ENCODE peak calls at places on chromosomes 2 and 18, in ten cellular contexts. U, F, W, Q, J, E, B, X, Y and O are unnamed samples.

GRCh38 chr2:110748489-110748867 is 16.1 kb downstream of the ACOXL start:
- DNase-seq in Y (no peak), J (no peak), B (no peak), W (no peak), F (no peak), U (no peak), X (no peak), Q (peak; percentile 11), E (no peak), O (no peak)

GRCh38 chr2:12549641-12550040 is 167.1 kb upstream of the TRIB2 start:
- DNase-seq in E (no peak), W (no peak), Y (no peak), B (no peak), F (no peak), X (no peak), J (no peak), Q (peak; percentile 63), U (no peak), O (no peak)

GRCh38 chr18:34493099-34493544 is 217.0 kb upstream of the DTNA start:
- DNase-seq in F (peak; percentile 35), W (peak; percentile 76), J (peak; percentile 87), X (no peak), U (peak; percentile 83), E (peak; percentile 93), B (peak; percentile 63), Y (peak; percentile 79), Q (peak; percentile 58), O (peak; percentile 51)

GRCh38 chr18:44198296-44199284 is 482.1 kb upstream of the SETBP1 start:
- DNase-seq in F (no peak), E (no peak), Y (no peak), W (no peak), J (no peak), B (no peak), U (no peak), X (no peak), Q (no peak), O (no peak)

GRCh38 chr2:28970464-28971160 is 10.5 kb upstream of the TOGARAM2 start:
- DNase-seq in Q (no peak), Y (no peak), E (no peak), X (no peak), F (no peak), B (no peak), J (no peak), U (no peak), W (no peak), O (peak; percentile 53)

GRCh38 chr2:242065456-242065855 is 195.9 kb downstream of the RTP5 start:
- DNase-seq in U (no peak), W (no peak), X (no peak), J (no peak), E (no peak), B (no peak), Q (no peak), Y (no peak), F (no peak), O (no peak)

GRCh38 chr2:46375566-46376125 is 78.4 kb downstream of the EPAS1 start:
- DNase-seq in U (no peak), E (no peak), X (no peak), Q (no peak), W (no peak), F (peak; percentile 7), B (no peak), J (no peak), Y (no peak), O (no peak)

GRCh38 chr2:204840504-204840903 is 295.2 kb downstream of the PARD3B start:
- DNase-seq in X (no peak), Q (no peak), J (no peak), Y (no peak), E (no peak), F (no peak), U (no peak), B (no peak), W (no peak), O (no peak)

GRCh38 chr2:108621087-108621559 is 86.9 kb downstream of the LIMS1 start:
- DNase-seq in J (peak; percentile 69), W (no peak), U (no peak), X (peak; percentile 71), F (no peak), Q (peak; percentile 46), E (peak; percentile 69), B (no peak), Y (peak; percentile 91), O (peak; percentile 56)

GRCh38 chr18:28175047-28175929 is 1.6 kb downstream of the CDH2 start:
- DNase-seq in J (peak; percentile 44), W (peak; percentile 53), X (no peak), U (peak; percentile 72), Q (peak; percentile 42), Y (peak; percentile 78), E (no peak), B (no peak), F (no peak), O (no peak)

GRCh38 chr2:188450740-188451480 is 159.2 kb downstream of the GULP1 start:
- DNase-seq in X (no peak), Q (peak; percentile 47), Y (no peak), E (no peak), F (no peak), U (no peak), J (no peak), B (no peak), W (no peak), O (no peak)

GRCh38 chr2:37843554-37843953 is 81.5 kb upstream of the RMDN2 start:
- DNase-seq in Y (no peak), W (no peak), Q (peak; percentile 75), F (no peak), B (no peak), J (no peak), X (no peak), E (no peak), U (no peak), O (no peak)

GRCh38 chr18:56269958-56270357 is 368.4 kb downstream of the TXNL1 start:
- DNase-seq in U (no peak), Q (no peak), J (no peak), B (no peak), F (no peak), Y (no peak), X (no peak), W (no peak), E (no peak), O (no peak)

GRCh38 chr2:105237045-105237765 is 4.3 kb upstream of the GPR45 start:
- DNase-seq in Y (no peak), U (no peak), J (peak; percentile 28), X (no peak), B (no peak), F (no peak), E (no peak), Q (no peak), W (no peak), O (no peak)

GRCh38 chr18:79625195-79625923 is 54.2 kb upstream of the CTDP1 start:
- DNase-seq in E (peak; percentile 6), X (no peak), Y (peak; percentile 77), B (no peak), F (peak; percentile 9), U (no peak), W (peak; percentile 18), Q (peak; percentile 8), J (peak; percentile 46), O (no peak)

GRCh38 chr2:72999729-73000725 is 71.5 kb downstream of the SFXN5 start:
- DNase-seq in J (peak; percentile 27), X (no peak), F (no peak), Q (peak; percentile 73), B (no peak), U (no peak), E (no peak), Y (peak; percentile 37), W (no peak), O (no peak)

DNA sequence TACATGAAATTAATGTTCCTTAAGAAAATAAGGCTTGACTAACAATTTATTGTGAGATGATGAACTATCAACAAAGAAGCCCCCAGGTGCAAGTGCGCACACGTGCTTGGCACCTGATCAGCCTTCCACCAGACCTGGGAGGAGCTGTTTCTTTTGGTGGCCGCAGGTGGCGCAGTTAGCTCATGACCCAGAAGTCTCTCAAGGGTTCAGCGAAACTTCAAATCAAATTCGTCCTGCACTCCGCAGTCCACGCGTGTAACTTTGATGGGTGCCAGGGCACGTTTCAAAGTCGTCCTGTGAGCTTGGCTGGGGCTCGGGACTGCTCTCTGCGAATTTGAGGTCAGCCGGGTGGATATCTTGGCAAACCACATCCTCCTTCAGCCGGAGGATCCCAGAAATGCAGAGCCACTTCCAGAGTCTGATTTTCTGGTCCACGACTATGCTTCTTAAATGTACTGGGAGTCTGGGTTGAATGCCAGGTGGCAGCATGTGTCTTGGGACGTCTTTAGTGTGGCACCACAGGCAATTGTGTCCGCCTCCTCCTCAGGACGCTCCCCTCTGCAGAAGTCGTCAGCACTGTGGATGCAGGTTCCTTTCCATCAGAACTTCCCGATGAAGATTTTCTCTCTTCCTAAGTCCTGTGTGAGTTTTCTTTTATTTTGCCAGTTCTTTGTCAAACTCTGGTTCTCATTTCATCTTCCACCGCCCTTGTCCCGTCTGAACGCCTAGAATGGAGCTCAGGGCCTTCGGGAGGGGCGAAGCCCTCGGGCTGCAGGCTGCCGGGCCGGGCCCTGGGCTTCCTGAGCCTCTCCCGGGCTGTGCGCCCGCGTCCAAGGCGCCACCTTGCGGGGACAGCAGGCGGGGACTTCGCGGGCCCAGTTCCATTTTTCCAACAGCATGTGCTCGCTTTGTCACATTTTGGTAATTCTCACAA is 61.3 kb upstream of the RAPGEF4 start:
- DNase-seq in F (no peak), X (peak; percentile 74), Q (no peak), E (peak; percentile 57), U (peak; percentile 73), J (peak; percentile 45), W (peak; percentile 37), B (no peak), Y (peak; percentile 73), O (no peak)
- TF ChIP-seq CTCF in F (no peak), X (peak; percentile 82), Q (peak; percentile 46), E (peak; percentile 52), U (peak; percentile 73), J (peak; percentile 84), W (peak; percentile 45), B (peak; percentile 34), Y (peak; percentile 60), O (no peak)

GRCh38 chr2:15591692-15592463 is at the start of gene DDX1:
- DNase-seq in E (peak; percentile 92), Q (peak; percentile 79), F (peak; percentile 65), U (peak; percentile 87), B (peak; percentile 71), W (peak; percentile 87), Y (peak; percentile 97), J (peak; percentile 82), X (peak; percentile 87), O (peak; percentile 97)
- TF ChIP-seq POLR2A in E (peak; percentile 91), Q (peak; percentile 86), F (peak; percentile 29), U (peak; percentile 73), B (peak; percentile 71), W (peak; percentile 85), Y (no peak), J (peak; percentile 82), X (peak; percentile 95), O (no peak)

DNA sequence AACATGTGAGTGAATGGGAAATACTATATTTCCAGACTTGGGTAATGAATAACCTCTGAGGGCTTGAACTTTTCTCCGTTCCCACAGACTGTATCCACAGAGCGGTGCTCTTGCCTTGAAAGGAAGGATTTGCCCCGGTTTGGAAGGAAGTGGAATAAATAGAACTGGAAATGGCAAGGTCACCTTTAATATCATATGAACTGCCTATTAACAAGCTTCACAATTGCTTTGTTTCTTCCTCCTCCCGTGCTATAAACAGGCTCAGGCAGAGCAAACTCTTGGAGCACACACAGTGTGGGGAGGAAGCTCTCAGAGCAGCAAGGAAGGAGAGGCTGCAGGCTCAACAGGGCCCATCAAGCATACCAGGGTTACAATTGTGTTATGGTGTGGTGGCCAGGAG is 28.5 kb upstream of the DARS1 start:
- DNase-seq in E (no peak), Y (no peak), W (no peak), Q (no peak), U (no peak), X (no peak), F (no peak), B (no peak), J (peak; percentile 74), O (no peak)
- TF ChIP-seq CTCF in E (no peak), Y (no peak), W (no peak), Q (no peak), U (no peak), X (no peak), F (no peak), B (no peak), J (no peak), O (no peak)

GRCh38 chr2:69893684-69894481 is at the start of gene SNRNP27:
- DNase-seq in X (peak; percentile 85), U (peak; percentile 74), Y (peak; percentile 93), E (peak; percentile 81), Q (peak; percentile 83), W (peak; percentile 80), F (peak; percentile 74), J (peak; percentile 70), B (peak; percentile 61), O (peak; percentile 96)
- TF ChIP-seq POLR2A in X (peak; percentile 90), U (peak; percentile 20), Y (no peak), E (peak; percentile 76), Q (peak; percentile 40), W (peak; percentile 40), F (peak; percentile 40), J (peak; percentile 85), B (peak; percentile 59), O (peak; percentile 13)